ENCODE peak calls at places on chromosomes 11 and 22, in seven cellular contexts. U is heart right ventricle; Q is uterus; F is CD8-positive, alpha-beta T cell; N is GM13976; C is AG09319; W is HFFc6. S is an unnamed sample.

GRCh38 chr11:83120328-83120727 is 36.6 kb upstream of the PCF11 start:
- DNase-seq in U (no peak), Q (no peak), F (no peak), N (no peak), C (no peak), W (no peak), S (no peak)

GRCh38 chr11:18144243-18144642 is 11.9 kb downstream of the MRGPRX3 start:
- DNase-seq in U (no peak), Q (no peak), F (no peak), N (no peak), C (no peak), W (no peak), S (peak; percentile 34)

GRCh38 chr22:47316020-47316419 is 553.6 kb downstream of the TBC1D22A start:
- DNase-seq in U (no peak), Q (no peak), F (no peak), N (no peak), C (no peak), W (no peak), S (no peak)

GRCh38 chr11:71465054-71465453 is 12.1 kb downstream of the NADSYN1 start:
- DNase-seq in U (no peak), Q (no peak), F (no peak), N (no peak), C (no peak), W (no peak), S (no peak)

GRCh38 chr11:104907521-104908185 is 9.4 kb upstream of the CASP12 start:
- DNase-seq in U (no peak), Q (no peak), F (no peak), N (no peak), C (no peak), W (peak; percentile 8), S (no peak)

GRCh38 chr11:11157201-11157600 is 195.8 kb downstream of the CSNK2A3 start:
- DNase-seq in U (peak; percentile 22), Q (no peak), F (peak; percentile 37), N (no peak), C (no peak), W (peak; percentile 21), S (peak; percentile 36)

GRCh38 chr11:107856981-107857517 is 1.5 kb downstream of the SLC35F2 start:
- DNase-seq in U (no peak), Q (no peak), F (no peak), N (no peak), C (no peak), W (no peak), S (peak; percentile 8)

GRCh38 chr11:9736365-9736764 is 72.5 kb downstream of the SWAP70 start:
- DNase-seq in U (no peak), Q (no peak), F (no peak), N (no peak), C (no peak), W (no peak), S (no peak)

GRCh38 chr22:38612217-38613006 is 42.4 kb upstream of the DMC1 start:
- DNase-seq in U (no peak), Q (no peak), F (no peak), N (no peak), C (no peak), W (no peak), S (no peak)

GRCh38 chr22:32473388-32473952 is 1.1 kb upstream of the FBXO7 start:
- DNase-seq in U (peak; percentile 14), Q (no peak), F (no peak), N (peak; percentile 66), C (peak; percentile 23), W (peak; percentile 66), S (peak; percentile 63)

GRCh38 chr11:77981346-77981947 is 13.0 kb downstream of the INTS4 start:
- DNase-seq in U (no peak), Q (no peak), F (no peak), N (no peak), C (no peak), W (no peak), S (no peak)

GRCh38 chr22:42439821-42440674 is 7.8 kb upstream of the NFAM1 start:
- DNase-seq in U (no peak), Q (peak; percentile 25), F (no peak), N (peak; percentile 40), C (no peak), W (no peak), S (peak; percentile 34)

GRCh38 chr22:43983808-43984207 is 28.6 kb downstream of the SAMM50 start:
- DNase-seq in U (no peak), Q (no peak), F (no peak), N (no peak), C (no peak), W (no peak), S (no peak)

GRCh38 chr11:6991227-6991626 is 28.9 kb downstream of the ZNF214 start:
- DNase-seq in U (no peak), Q (no peak), F (no peak), N (no peak), C (no peak), W (no peak), S (no peak)

GRCh38 chr22:25141994-25142620 is 57.6 kb upstream of the CRYBB3 start:
- DNase-seq in U (no peak), Q (no peak), F (no peak), N (no peak), C (no peak), W (no peak), S (no peak)

GRCh38 chr22:17131686-17132085 is 10.5 kb upstream of the TMEM121B start:
- DNase-seq in U (no peak), Q (no peak), F (no peak), N (no peak), C (no peak), W (no peak), S (no peak)

GRCh38 chr11:118175031-118175531 is 1.4 kb downstream of the SCN2B start:
- DNase-seq in U (no peak), Q (no peak), F (no peak), N (no peak), C (peak; percentile 22), W (peak; percentile 31), S (no peak)

GRCh38 chr11:119091966-119092879 is 7.5 kb downstream of the HMBS start:
- DNase-seq in U (no peak), Q (no peak), F (no peak), N (no peak), C (no peak), W (no peak), S (no peak)

GRCh38 chr11:95279921-95280861 is 49.2 kb upstream of the SESN3 start:
- DNase-seq in U (peak; percentile 32), Q (no peak), F (no peak), N (no peak), C (no peak), W (no peak), S (no peak)

GRCh38 chr11:32343325-32344008 is 91.9 kb downstream of the WT1 start:
- DNase-seq in U (no peak), Q (no peak), F (no peak), N (peak; percentile 35), C (no peak), W (no peak), S (no peak)

GRCh38 chr11:66886317-66886588 is 29.4 kb downstream of the LRFN4 start:
- DNase-seq in U (no peak), Q (no peak), F (no peak), N (no peak), C (no peak), W (no peak), S (no peak)

GRCh38 chr22:21051836-21052400 is 6.2 kb downstream of the LRRC74B start:
- DNase-seq in U (no peak), Q (no peak), F (no peak), N (no peak), C (no peak), W (peak; percentile 20), S (no peak)

GRCh38 chr11:121311373-121311772 is 18.8 kb downstream of the SC5D start:
- DNase-seq in U (no peak), Q (no peak), F (no peak), N (no peak), C (no peak), W (no peak), S (no peak)

DNA sequence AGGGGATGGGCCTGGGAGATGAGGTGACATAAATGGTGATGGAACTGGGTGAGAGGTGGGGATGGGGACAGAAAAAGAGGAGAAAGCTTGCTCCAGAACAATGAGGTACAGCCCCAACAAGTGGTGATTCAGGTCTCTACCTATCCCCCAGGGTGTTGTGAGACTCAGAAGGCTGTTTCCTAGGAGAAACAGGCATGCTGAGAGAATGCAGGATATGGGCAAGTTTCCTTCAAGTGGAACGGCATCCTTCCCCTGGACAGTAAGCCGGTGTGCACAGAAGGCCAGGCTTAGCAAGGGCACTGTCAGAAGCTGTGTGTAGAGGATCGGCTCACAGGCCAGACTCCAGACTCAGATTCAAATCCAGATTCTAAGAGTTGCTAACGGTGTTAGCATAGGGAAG is 34.1 kb upstream of the CRTAM start:
- DNase-seq in U (no peak), Q (no peak), F (no peak), N (no peak), C (no peak), W (peak; percentile 66), S (no peak)
- TF ChIP-seq CTCF in U (no peak), Q (no peak), F (no peak), N (no peak), C (no peak), W (no peak), S (no peak)

GRCh38 chr11:44071157-44071556 is 5.1 kb downstream of the ACCS start:
- DNase-seq in U (no peak), Q (no peak), F (no peak), N (no peak), C (no peak), W (no peak), S (no peak)
- TF ChIP-seq CTCF in U (no peak), Q (no peak), F (no peak), N (no peak), C (no peak), W (no peak), S (no peak)

DNA sequence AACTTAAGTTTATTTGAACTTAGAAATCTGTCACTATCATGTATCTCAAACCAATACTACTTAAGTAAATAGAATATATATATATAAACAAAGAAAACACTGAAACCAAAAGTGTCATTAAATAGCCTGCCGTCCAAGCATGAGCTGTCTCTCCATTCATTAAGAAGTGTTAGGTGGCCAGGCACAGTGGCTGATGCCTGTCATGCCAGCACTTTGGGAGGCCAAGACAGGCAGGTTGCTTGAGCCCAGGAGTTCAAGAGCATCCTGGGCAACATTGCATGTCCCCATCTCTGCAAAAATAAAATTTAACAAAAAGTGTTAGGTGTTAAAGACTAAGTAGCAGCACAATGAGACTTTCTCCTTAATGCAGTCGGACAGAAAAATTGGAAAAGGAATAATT is 14.0 kb downstream of the CD6 start:
- DNase-seq in U (no peak), Q (no peak), F (no peak), N (no peak), C (no peak), W (no peak), S (no peak)
- TF ChIP-seq CTCF in U (no peak), Q (no peak), F (no peak), N (no peak), C (no peak), W (no peak), S (no peak)

GRCh38 chr11:8068605-8069221 is 12.3 kb upstream of the TUB start:
- DNase-seq in U (peak; percentile 76), Q (peak; percentile 71), F (no peak), N (no peak), C (peak; percentile 73), W (peak; percentile 59), S (no peak)

GRCh38 chr11:8067929-8068575 is 13.0 kb upstream of the TUB start:
- DNase-seq in U (peak; percentile 30), Q (peak; percentile 43), F (no peak), N (no peak), C (no peak), W (no peak), S (no peak)

GRCh38 chr11:8069771-8070170 is 11.2 kb upstream of the TUB start:
- DNase-seq in U (no peak), Q (peak; percentile 13), F (no peak), N (no peak), C (no peak), W (no peak), S (no peak)

GRCh38 chr11:8071616-8072581 is 9.1 kb upstream of the TUB start:
- DNase-seq in U (no peak), Q (peak; percentile 13), F (no peak), N (no peak), C (no peak), W (no peak), S (no peak)

GRCh38 chr11:8070417-8071101 is 10.5 kb upstream of the TUB start:
- DNase-seq in U (no peak), Q (peak; percentile 22), F (no peak), N (peak; percentile 70), C (no peak), W (peak; percentile 36), S (no peak)
- TF ChIP-seq CTCF in U (peak; percentile 54), Q (peak; percentile 20), F (no peak), N (no peak), C (peak; percentile 55), W (peak; percentile 59), S (peak; percentile 18)

S was measured in Calu3.